ENCODE peak calls at places on chromosomes 6 and 20, in seven cellular contexts. E is body of pancreas, T is upper lobe of left lung, B is HCT116, W is heart left ventricle, O is right lobe of liver, S is K562. G is an unnamed sample.

GRCh38 chr6:5159162-5159561 is 74.0 kb downstream of the PPP1R3G start:
- ATAC-seq in E (peak), T (no peak), B (no peak), W (no peak), O (no peak), S (no peak), G (no peak)

GRCh38 chr6:84252140-84252539 is 24.7 kb upstream of the CEP162 start:
- ATAC-seq in E (no peak), T (no peak), B (no peak), W (no peak), O (no peak), S (no peak), G (no peak)

GRCh38 chr6:46651766-46652165 is 852 bp downstream of the CYP39A1 start:
- ATAC-seq in E (no peak), T (no peak), B (no peak), W (no peak), O (no peak), S (no peak), G (no peak)

GRCh38 chr20:58344741-58345140 is 35.2 kb downstream of the RAB22A start:
- ATAC-seq in E (no peak), T (no peak), B (no peak), W (no peak), O (no peak), S (no peak), G (no peak)

GRCh38 chr20:49867453-49868215 is 47.7 kb downstream of the SPATA2 start:
- ATAC-seq in E (no peak), T (no peak), B (no peak), W (no peak), O (no peak), S (peak), G (no peak)

GRCh38 chr20:8156603-8157079 is 24.6 kb downstream of the PLCB1 start:
- ATAC-seq in E (peak), T (no peak), B (peak), W (peak), O (no peak), S (no peak), G (no peak)

GRCh38 chr20:56689318-56689717 is 60.2 kb downstream of the TFAP2C start:
- ATAC-seq in E (no peak), T (peak), B (peak), W (no peak), O (no peak), S (no peak), G (no peak)

GRCh38 chr20:23013429-23013828 is 21.7 kb upstream of the SSTR4 start:
- ATAC-seq in E (no peak), T (no peak), B (no peak), W (peak), O (no peak), S (no peak), G (no peak)

GRCh38 chr6:140320081-140320798 is 945.8 kb upstream of the CITED2 start:
- ATAC-seq in E (no peak), T (no peak), B (no peak), W (peak), O (peak), S (no peak), G (no peak)

GRCh38 chr20:59825563-59825920 is 107.9 kb downstream of the SYCP2 start:
- ATAC-seq in E (no peak), T (no peak), B (no peak), W (no peak), O (no peak), S (no peak), G (no peak)

GRCh38 chr6:98107801-98108200 is 726.6 kb upstream of the POU3F2 start:
- ATAC-seq in E (no peak), T (no peak), B (no peak), W (no peak), O (no peak), S (no peak), G (no peak)

GRCh38 chr6:93418448-93419303 is 683 bp downstream of the EPHA7 start:
- ATAC-seq in E (peak), T (peak), B (no peak), W (peak), O (peak), S (no peak), G (no peak)

DNA sequence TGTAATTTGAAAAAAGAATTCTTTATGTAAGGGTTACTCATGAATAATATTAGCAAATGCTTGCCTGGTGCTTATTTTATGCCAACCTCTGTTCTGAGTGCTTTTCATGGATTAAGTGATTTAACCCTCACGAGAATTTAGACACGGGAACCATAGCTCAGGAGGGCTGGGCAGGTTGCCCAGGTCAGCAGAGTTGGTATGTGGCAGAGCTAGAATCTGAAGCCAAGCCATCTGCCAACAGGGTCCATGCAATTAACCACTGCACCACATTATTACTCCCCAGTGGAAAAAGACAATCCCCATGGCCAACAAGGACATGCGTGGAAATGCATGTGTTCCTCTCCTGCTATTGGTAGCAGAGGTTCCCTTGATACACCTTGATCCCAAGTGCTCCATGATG is 345.6 kb downstream of the CDC5L start:
- ATAC-seq in E (no peak), T (no peak), B (no peak), W (no peak), O (no peak), S (no peak), G (no peak)
- H3K4me3 ChIP-seq in E (no peak), T (no peak), B (no peak), W (no peak), O (no peak), S (no peak), G (no peak)

GRCh38 chr6:37711331-37711924 is 13.7 kb upstream of the MDGA1 start:
- ATAC-seq in E (no peak), T (no peak), B (no peak), W (no peak), O (no peak), S (peak), G (no peak)
- TF ChIP-seq POLR2A in E (no peak), T (no peak), B (no peak), W (no peak), O (no peak), S (no peak), G (no peak)

DNA sequence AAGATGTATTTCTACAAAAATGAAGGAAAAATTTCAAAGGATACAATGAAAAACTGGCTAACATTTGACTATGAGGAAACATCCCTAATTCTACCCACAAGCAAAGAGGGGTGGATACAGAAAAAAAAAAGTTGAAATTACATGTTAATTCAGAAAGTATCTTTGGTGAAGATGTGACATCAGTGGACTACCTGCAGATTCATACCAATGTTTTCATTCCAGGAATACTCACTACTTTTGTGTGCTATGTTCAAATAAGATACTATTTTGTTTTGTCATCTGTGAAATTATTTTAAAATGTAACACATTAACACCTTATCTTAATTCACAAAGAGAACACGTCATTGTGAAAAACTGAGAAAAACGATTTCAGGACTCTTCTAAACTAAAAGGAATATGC is 159.3 kb upstream of the SHLD1 start:
- ATAC-seq in E (no peak), T (no peak), B (no peak), W (no peak), O (no peak), S (no peak), G (no peak)
- H3K4me3 ChIP-seq in E (no peak), T (no peak), B (no peak), W (no peak), O (no peak), S (no peak), G (no peak)

DNA sequence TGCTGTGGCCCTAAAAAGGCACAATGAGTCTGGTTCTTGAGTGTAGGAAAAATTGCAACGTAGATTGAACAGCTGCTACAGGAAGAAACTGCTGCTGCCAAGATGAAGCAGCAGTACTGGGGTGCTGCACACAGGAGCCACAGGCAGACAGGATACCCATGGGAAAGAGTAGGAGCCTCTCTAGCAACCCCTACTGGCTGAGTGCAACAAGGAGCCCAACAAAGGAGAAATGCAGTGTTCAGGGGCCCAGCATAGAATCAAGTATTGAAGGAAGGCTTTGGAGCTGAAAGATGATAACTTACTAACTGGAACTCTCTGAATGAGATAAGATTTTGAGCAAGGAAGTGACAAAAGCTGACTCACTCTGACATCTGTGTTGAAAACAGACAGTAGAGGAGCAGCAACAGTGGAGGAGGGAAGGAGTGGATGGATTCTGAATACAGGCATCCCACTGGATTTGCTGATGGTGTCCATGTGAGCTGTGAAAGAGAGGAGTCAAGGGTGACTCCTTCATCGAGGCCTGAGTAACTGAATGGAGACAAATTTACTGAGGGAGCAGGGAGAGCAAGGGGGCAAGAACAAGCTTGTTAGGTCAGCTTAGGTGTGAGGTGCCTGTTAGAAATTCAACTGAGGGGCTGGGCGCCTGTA is 534.7 kb upstream of the JARID2 start:
- ATAC-seq in E (no peak), T (peak), B (peak), W (peak), O (peak), S (peak), G (no peak)
- TF ChIP-seq POLR2A in E (no peak), T (no peak), B (no peak), W (no peak), O (no peak), S (peak), G (no peak)

GRCh38 chr20:36572701-36573102 is 695 bp upstream of the TGIF2 start:
- ATAC-seq in E (peak), T (peak), B (no peak), W (peak), O (peak), S (peak), G (no peak)
- H3K4me3 ChIP-seq in E (no peak), T (peak), B (peak), W (peak), O (peak), S (peak), G (peak)